ENCODE peak calls at places on chromosome 13, in six cellular contexts. M is esophagus squamous epithelium, Q is astrocyte of the spinal cord, L is fibroblast of mammary gland, W is cardiac muscle cell, V is fibroblast of pulmonary artery. Y is an unnamed sample.

GRCh38 chr13:94712812-94713555 is 639 bp upstream of the SOX21 start:
- DNase-seq in M (no peak), Q (peak), L (peak), W (peak), V (peak), Y (peak)

GRCh38 chr13:27171244-27171829 is at the start of gene USP12:
- DNase-seq in M (no peak), Q (no peak), L (peak), W (peak), V (no peak), Y (no peak)

GRCh38 chr13:88979465-88980180 is 1308.5 kb downstream of the SLITRK5 start:
- DNase-seq in M (no peak), Q (no peak), L (no peak), W (peak), V (peak), Y (no peak)

GRCh38 chr13:75180805-75181455 is 301.0 kb downstream of the TBC1D4 start:
- DNase-seq in M (no peak), Q (peak), L (peak), W (no peak), V (peak), Y (no peak)

GRCh38 chr13:97108535-97108910 is 113.6 kb upstream of the MBNL2 start:
- DNase-seq in M (no peak), Q (peak), L (peak), W (no peak), V (peak), Y (no peak)

GRCh38 chr13:51525567-51526165 is 58.6 kb upstream of the WDFY2 start:
- DNase-seq in M (no peak), Q (no peak), L (peak), W (no peak), V (no peak), Y (no peak)

GRCh38 chr13:52405369-52405766 is 604 bp downstream of the THSD1 start:
- DNase-seq in M (no peak), Q (no peak), L (peak), W (no peak), V (no peak), Y (no peak)

GRCh38 chr13:44368062-44368591 is 5.5 kb upstream of the SERP2 start:
- DNase-seq in M (no peak), Q (peak), L (peak), W (no peak), V (no peak), Y (no peak)

GRCh38 chr13:96338030-96338429 is 248.1 kb downstream of the HS6ST3 start:
- DNase-seq in M (no peak), Q (no peak), L (no peak), W (no peak), V (no peak), Y (no peak)

GRCh38 chr13:109163052-109163413 is 533.6 kb downstream of the MYO16 start:
- DNase-seq in M (no peak), Q (no peak), L (no peak), W (peak), V (peak), Y (no peak)

GRCh38 chr13:45179428-45179827 is 21.4 kb downstream of the KCTD4 start:
- DNase-seq in M (no peak), Q (peak), L (peak), W (no peak), V (no peak), Y (peak)

GRCh38 chr13:79481685-79482052 is 714 bp downstream of the NDFIP2 start:
- DNase-seq in M (no peak), Q (no peak), L (peak), W (no peak), V (no peak), Y (no peak)

GRCh38 chr13:97219226-97219625 is 2.9 kb upstream of the MBNL2 start:
- DNase-seq in M (no peak), Q (no peak), L (no peak), W (no peak), V (no peak), Y (no peak)

GRCh38 chr13:106083620-106084350 is 451.7 kb downstream of the EFNB2 start:
- DNase-seq in M (no peak), Q (peak), L (peak), W (peak), V (peak), Y (no peak)

GRCh38 chr13:23903906-23904280 is 6.6 kb upstream of the C1QTNF9B start:
- DNase-seq in M (no peak), Q (no peak), L (no peak), W (no peak), V (no peak), Y (no peak)

GRCh38 chr13:44917589-44918322 is 71.5 kb downstream of the NUFIP1 start:
- DNase-seq in M (peak), Q (peak), L (peak), W (peak), V (peak), Y (peak)

GRCh38 chr13:46629811-46630413 is 76.9 kb downstream of the LRCH1 start:
- DNase-seq in M (no peak), Q (no peak), L (no peak), W (no peak), V (no peak), Y (no peak)

GRCh38 chr13:51262501-51263211 is 40.5 kb downstream of the FAM124A start:
- DNase-seq in M (no peak), Q (no peak), L (no peak), W (peak), V (no peak), Y (no peak)

GRCh38 chr13:40490086-40490723 is 176.2 kb downstream of the FOXO1 start:
- DNase-seq in M (no peak), Q (no peak), L (no peak), W (no peak), V (no peak), Y (no peak)

GRCh38 chr13:28185256-28185655 is 46.9 kb downstream of the PAN3 start:
- DNase-seq in M (no peak), Q (peak), L (no peak), W (no peak), V (peak), Y (no peak)

GRCh38 chr13:113532156-113532806 is 41.8 kb upstream of the DCUN1D2 start:
- DNase-seq in M (no peak), Q (peak), L (peak), W (peak), V (peak), Y (no peak)

GRCh38 chr13:77235456-77236022 is 91.4 kb downstream of the MYCBP2 start:
- DNase-seq in M (no peak), Q (no peak), L (no peak), W (no peak), V (no peak), Y (no peak)

GRCh38 chr13:53783466-53783865 is 754.9 kb downstream of the OLFM4 start:
- DNase-seq in M (no peak), Q (no peak), L (no peak), W (no peak), V (no peak), Y (no peak)

GRCh38 chr13:97234742-97235141 is 12.6 kb downstream of the MBNL2 start:
- DNase-seq in M (no peak), Q (no peak), L (no peak), W (no peak), V (no peak), Y (no peak)

GRCh38 chr13:65594255-65594654 is 1635.9 kb downstream of the PCDH9 start:
- DNase-seq in M (no peak), Q (peak), L (peak), W (no peak), V (peak), Y (no peak)

GRCh38 chr13:60332682-60333081 is 64.3 kb upstream of the TDRD3 start:
- DNase-seq in M (no peak), Q (no peak), L (no peak), W (no peak), V (no peak), Y (no peak)

GRCh38 chr13:90868321-90868920 is 479.1 kb upstream of the MIR17HG start:
- DNase-seq in M (no peak), Q (peak), L (peak), W (peak), V (peak), Y (no peak)

GRCh38 chr13:22012676-22013075 is 341.8 kb downstream of the FGF9 start:
- DNase-seq in M (no peak), Q (no peak), L (no peak), W (no peak), V (no peak), Y (no peak)

GRCh38 chr13:41054919-41055619 is 6.2 kb upstream of the WBP4 start:
- DNase-seq in M (no peak), Q (no peak), L (no peak), W (no peak), V (no peak), Y (no peak)

GRCh38 chr13:94784066-94784465 is 71.7 kb upstream of the SOX21 start:
- DNase-seq in M (no peak), Q (peak), L (peak), W (no peak), V (peak), Y (no peak)

GRCh38 chr13:43669101-43669500 is 117.7 kb downstream of the ENOX1 start:
- DNase-seq in M (no peak), Q (no peak), L (no peak), W (no peak), V (no peak), Y (no peak)

GRCh38 chr13:70339738-70340137 is 231.5 kb upstream of the KLHL1 start:
- DNase-seq in M (no peak), Q (peak), L (no peak), W (peak), V (no peak), Y (no peak)

GRCh38 chr13:50400930-50401553 is 385.8 kb downstream of the KCNRG start:
- DNase-seq in M (no peak), Q (peak), L (peak), W (no peak), V (peak), Y (peak)

GRCh38 chr13:26048745-26049144 is 3.1 kb downstream of the SHISA2 start:
- DNase-seq in M (no peak), Q (no peak), L (no peak), W (no peak), V (no peak), Y (no peak)

GRCh38 chr13:26053418-26053980 is 1.7 kb upstream of the SHISA2 start:
- DNase-seq in M (no peak), Q (no peak), L (no peak), W (no peak), V (no peak), Y (no peak)

GRCh38 chr13:26052136-26052736 is 420 bp upstream of the SHISA2 start:
- DNase-seq in M (no peak), Q (no peak), L (no peak), W (no peak), V (no peak), Y (no peak)

GRCh38 chr13:26051231-26052135 is at the start of gene SHISA2:
- DNase-seq in M (no peak), Q (peak), L (peak), W (peak), V (peak), Y (no peak)

DNA sequence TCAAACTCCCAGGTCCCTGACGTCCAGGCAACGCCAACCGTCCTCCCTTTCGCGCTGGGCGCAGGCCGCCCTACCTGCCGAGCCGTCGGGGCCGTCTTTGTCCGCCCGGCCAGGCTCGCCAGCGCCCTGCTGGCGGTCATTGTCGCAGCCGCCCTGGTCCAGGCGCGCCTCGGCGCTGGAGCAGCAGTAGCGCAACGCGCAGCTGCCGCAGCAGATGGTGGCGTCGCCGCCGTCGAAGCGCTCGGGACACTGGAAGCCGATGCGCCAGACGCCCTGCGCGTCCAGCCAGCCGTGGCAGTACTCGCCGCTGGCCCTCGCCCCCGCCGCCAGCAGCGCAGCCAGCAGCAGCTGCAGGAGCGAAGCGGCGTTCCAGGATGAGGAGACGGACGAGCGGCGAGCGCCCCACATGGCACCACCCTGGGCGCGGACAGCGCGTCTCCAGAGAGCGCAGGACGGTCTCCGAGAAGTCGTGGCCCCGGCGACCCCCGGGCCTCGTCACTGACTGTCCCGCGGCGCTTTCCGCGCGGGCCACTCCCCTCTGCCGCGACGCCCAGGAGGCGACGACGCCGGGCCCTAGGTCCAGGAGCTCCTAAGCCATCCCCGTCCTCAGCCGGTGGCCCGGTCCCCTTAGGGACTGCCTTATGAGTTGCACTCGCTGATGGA is 1.1 kb downstream of the SHISA2 start:
- DNase-seq in M (no peak), Q (peak), L (no peak), W (peak), V (no peak), Y (no peak)
- H3K4me3 ChIP-seq in M (peak), Q (peak), L (no peak), W (peak), V (no peak), Y (peak)

DNA sequence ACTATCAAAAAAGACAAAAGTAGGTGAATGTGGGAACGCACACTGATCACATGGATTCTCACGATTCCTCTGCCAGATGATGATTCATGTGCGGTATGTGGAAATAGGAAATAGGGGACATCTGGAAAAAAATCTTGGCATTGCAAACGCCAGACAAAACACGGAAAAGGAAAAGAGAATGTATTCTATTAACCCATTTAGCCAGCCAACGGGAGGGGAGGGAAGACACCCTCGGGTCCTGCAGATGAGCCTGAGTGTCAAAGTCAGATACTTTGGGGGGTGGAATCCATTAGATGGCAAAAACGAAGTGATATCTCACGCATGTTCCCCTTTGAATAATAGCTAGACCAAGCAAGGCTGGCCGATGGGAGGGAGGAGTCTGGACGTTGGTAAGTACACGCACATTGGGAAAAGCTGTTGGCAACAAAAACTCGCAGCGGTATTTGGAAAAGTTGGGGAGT is 73.7 kb downstream of the COL4A1 start:
- DNase-seq in M (no peak), Q (peak), L (peak), W (no peak), V (peak), Y (no peak)
- H3K4me3 ChIP-seq in M (no peak), Q (no peak), L (peak), W (no peak), V (peak), Y (no peak)

GRCh38 chr13:67763984-67764383 is 533.8 kb upstream of the PCDH9 start:
- DNase-seq in M (no peak), Q (no peak), L (no peak), W (no peak), V (no peak), Y (no peak)

GRCh38 chr13:67771106-67771505 is 541.0 kb upstream of the PCDH9 start:
- DNase-seq in M (no peak), Q (no peak), L (no peak), W (no peak), V (no peak), Y (no peak)

GRCh38 chr13:67772807-67773453 is 542.8 kb upstream of the PCDH9 start:
- DNase-seq in M (no peak), Q (no peak), L (no peak), W (no peak), V (no peak), Y (no peak)

GRCh38 chr13:67769987-67770341 is 539.8 kb upstream of the PCDH9 start:
- DNase-seq in M (no peak), Q (no peak), L (no peak), W (no peak), V (no peak), Y (no peak)

GRCh38 chr13:67769063-67769986 is 539.2 kb upstream of the PCDH9 start:
- DNase-seq in M (no peak), Q (no peak), L (no peak), W (no peak), V (no peak), Y (no peak)
- H3K4me3 ChIP-seq in M (no peak), Q (no peak), L (no peak), W (no peak), V (no peak), Y (no peak)

GRCh38 chr13:82678052-82678451 is 1204.2 kb downstream of the SLITRK1 start:
- DNase-seq in M (no peak), Q (no peak), L (no peak), W (no peak), V (no peak), Y (no peak)

GRCh38 chr13:82681535-82681934 is 1200.7 kb downstream of the SLITRK1 start:
- DNase-seq in M (no peak), Q (no peak), L (no peak), W (no peak), V (no peak), Y (no peak)
- H3K4me3 ChIP-seq in M (no peak), Q (no peak), L (no peak), W (no peak), V (no peak), Y (no peak)